ENCODE peak calls at places on chromosomes 16 and 17, in eight cellular contexts. P, M, H, Y, A, W, S and O are unnamed samples.

GRCh38 chr16:58000706-58001676 is at the start of gene USB1:
- DNase-seq in P (peak), M (peak), H (peak), Y (peak), A (peak), W (peak), S (peak), O (peak)

GRCh38 chr17:65092262-65092661 is 35.7 kb upstream of the GNA13 start:
- DNase-seq in P (no peak), M (no peak), H (no peak), Y (no peak), A (no peak), W (no peak), S (no peak), O (no peak)

GRCh38 chr16:30005341-30006094 is 5.3 kb downstream of the DOC2A start:
- DNase-seq in P (peak), M (no peak), H (no peak), Y (no peak), A (no peak), W (no peak), S (peak), O (peak)

GRCh38 chr17:54992797-54993639 is 24.5 kb downstream of the STXBP4 start:
- DNase-seq in P (no peak), M (no peak), H (no peak), Y (no peak), A (no peak), W (no peak), S (peak), O (no peak)

GRCh38 chr17:60888812-60889709 is 211.4 kb downstream of the BCAS3 start:
- DNase-seq in P (no peak), M (no peak), H (no peak), Y (no peak), A (no peak), W (no peak), S (no peak), O (no peak)

GRCh38 chr16:31696968-31697743 is 169.5 kb downstream of the AHSP start:
- DNase-seq in P (no peak), M (no peak), H (no peak), Y (no peak), A (no peak), W (peak), S (peak), O (no peak)

GRCh38 chr16:426115-426905 is 861 bp downstream of the RAB11FIP3 start:
- DNase-seq in P (peak), M (no peak), H (peak), Y (no peak), A (no peak), W (no peak), S (peak), O (no peak)

GRCh38 chr17:3004150-3004801 is 59.1 kb downstream of the OR1D5 start:
- DNase-seq in P (peak), M (peak), H (peak), Y (peak), A (peak), W (peak), S (peak), O (peak)

GRCh38 chr16:86931410-86931941 is 353.1 kb downstream of the FOXL1 start:
- DNase-seq in P (no peak), M (peak), H (peak), Y (no peak), A (no peak), W (peak), S (peak), O (no peak)

GRCh38 chr17:2830678-2831077 is 34.4 kb downstream of the RAP1GAP2 start:
- DNase-seq in P (no peak), M (no peak), H (no peak), Y (no peak), A (no peak), W (no peak), S (no peak), O (no peak)

DNA sequence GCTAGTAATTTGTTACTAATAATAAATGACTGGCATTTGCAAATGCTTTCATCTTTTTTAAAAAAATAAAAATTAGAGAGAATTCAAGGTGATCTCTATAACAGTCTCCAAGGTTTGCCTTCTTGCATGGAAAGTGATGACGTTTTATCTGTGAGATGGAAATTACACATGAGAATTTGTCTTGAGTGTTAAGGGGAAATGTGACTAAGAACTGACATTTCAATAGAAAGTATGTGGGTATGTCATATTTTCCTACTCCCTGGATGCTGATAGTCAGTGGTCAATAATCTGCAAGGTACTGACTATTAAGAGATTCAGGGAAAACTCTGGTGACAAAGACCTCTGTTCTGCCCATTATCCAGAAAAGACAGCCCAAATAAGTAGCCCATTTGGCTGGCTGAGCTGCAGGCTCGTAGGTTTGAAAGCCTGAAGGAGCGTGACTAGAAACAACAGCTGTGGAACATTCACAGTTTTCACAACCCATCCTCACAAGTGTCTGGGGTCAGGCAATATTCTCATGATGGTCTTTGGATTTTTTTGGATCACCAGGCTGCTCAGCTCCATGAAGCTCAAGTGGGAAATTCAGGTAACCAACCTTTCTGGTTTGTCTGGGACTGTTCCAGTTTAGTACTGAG is 49.7 kb upstream of the WSCD1 start:
- DNase-seq in P (no peak), M (no peak), H (no peak), Y (no peak), A (no peak), W (no peak), S (no peak), O (no peak)
- H3K27ac ChIP-seq in P (no peak), M (no peak), H (no peak), Y (no peak), A (no peak), W (no peak), S (no peak), O (no peak)

DNA sequence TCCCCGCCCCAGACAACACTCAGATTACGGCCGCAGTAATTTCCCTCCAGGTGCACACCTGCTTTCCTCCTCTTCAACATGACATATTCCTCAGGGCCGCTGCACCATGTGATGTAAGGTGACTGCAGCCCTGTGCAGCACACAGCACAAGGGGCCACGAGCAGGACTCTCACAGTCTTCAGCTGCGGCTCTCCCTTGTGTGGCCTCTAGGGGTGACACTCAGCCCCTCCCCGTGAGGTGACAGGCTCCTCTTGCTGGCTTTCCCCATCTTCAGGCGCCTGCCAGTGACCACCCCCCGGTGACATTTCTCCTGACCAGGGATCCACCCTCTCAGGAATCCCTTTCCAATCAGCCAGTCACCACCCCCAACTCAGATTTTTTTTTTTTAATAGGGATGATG is 31.3 kb upstream of the ABCC3 start:
- DNase-seq in P (no peak), M (no peak), H (no peak), Y (no peak), A (no peak), W (no peak), S (no peak), O (no peak)
- TF ChIP-seq CTCF in P (peak), M (peak), H (peak), Y (no peak), A (peak), W (peak), S (no peak), O (no peak)

DNA sequence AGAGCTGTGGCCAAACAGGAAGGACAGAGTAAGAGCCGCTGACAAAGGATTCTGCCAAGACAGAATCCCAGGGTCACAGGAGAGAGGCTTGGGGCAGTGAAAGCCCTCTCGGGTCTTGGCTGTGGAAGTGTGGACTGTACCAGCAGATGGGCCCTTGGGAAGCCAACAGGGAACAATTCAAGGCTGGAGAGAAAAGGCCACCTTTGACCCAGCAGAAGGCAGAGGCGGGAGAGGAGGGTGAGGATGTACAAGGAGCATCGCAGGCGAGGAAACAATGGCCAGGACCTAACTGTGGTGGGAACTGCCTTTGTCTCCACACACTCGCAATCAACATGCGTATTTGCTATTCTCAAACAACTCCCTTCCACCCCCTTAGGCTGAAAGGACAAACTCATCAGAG is 15.7 kb downstream of the CARHSP1 start:
- DNase-seq in P (no peak), M (no peak), H (no peak), Y (no peak), A (no peak), W (no peak), S (no peak), O (no peak)
- H3K27ac ChIP-seq in P (no peak), M (peak), H (peak), Y (no peak), A (no peak), W (no peak), S (peak), O (no peak)

GRCh38 chr17:42131971-42132370 is 9.4 kb downstream of the HSPB9 start:
- DNase-seq in P (no peak), M (no peak), H (no peak), Y (no peak), A (no peak), W (no peak), S (no peak), O (no peak)

GRCh38 chr17:42132941-42133340 is 10.3 kb downstream of the HSPB9 start:
- DNase-seq in P (no peak), M (peak), H (no peak), Y (no peak), A (no peak), W (peak), S (no peak), O (no peak)

GRCh38 chr17:42129109-42129837 is 6.7 kb downstream of the HSPB9 start:
- DNase-seq in P (no peak), M (peak), H (peak), Y (no peak), A (no peak), W (no peak), S (no peak), O (no peak)

GRCh38 chr17:42131232-42131631 is 8.6 kb downstream of the HSPB9 start:
- DNase-seq in P (no peak), M (no peak), H (no peak), Y (no peak), A (no peak), W (no peak), S (no peak), O (no peak)

GRCh38 chr17:42130310-42130936 is 7.8 kb downstream of the HSPB9 start:
- DNase-seq in P (no peak), M (no peak), H (no peak), Y (no peak), A (no peak), W (no peak), S (no peak), O (no peak)
- TF ChIP-seq CTCF in P (no peak), M (no peak), H (no peak), Y (no peak), A (no peak), W (no peak), S (no peak), O (no peak)

GRCh38 chr16:3249020-3249419 is 7.4 kb downstream of the MEFV start:
- DNase-seq in P (no peak), M (no peak), H (no peak), Y (no peak), A (no peak), W (no peak), S (no peak), O (no peak)
- H3K27ac ChIP-seq in P (no peak), M (no peak), H (no peak), Y (no peak), A (no peak), W (no peak), S (no peak), O (no peak)

GRCh38 chr17:82227629-82228277 is 1.1 kb upstream of the SLC16A3 start:
- DNase-seq in P (no peak), M (no peak), H (no peak), Y (no peak), A (no peak), W (no peak), S (no peak), O (no peak)

GRCh38 chr17:82226809-82227628 is 1.8 kb upstream of the SLC16A3 start:
- DNase-seq in P (no peak), M (peak), H (no peak), Y (no peak), A (no peak), W (no peak), S (no peak), O (no peak)

GRCh38 chr17:82228842-82229685 is at the start of gene SLC16A3:
- DNase-seq in P (peak), M (peak), H (peak), Y (no peak), A (no peak), W (no peak), S (peak), O (no peak)

GRCh38 chr17:82229686-82230626 is 1.1 kb downstream of the SLC16A3 start:
- DNase-seq in P (no peak), M (peak), H (no peak), Y (no peak), A (no peak), W (no peak), S (peak), O (no peak)

DNA sequence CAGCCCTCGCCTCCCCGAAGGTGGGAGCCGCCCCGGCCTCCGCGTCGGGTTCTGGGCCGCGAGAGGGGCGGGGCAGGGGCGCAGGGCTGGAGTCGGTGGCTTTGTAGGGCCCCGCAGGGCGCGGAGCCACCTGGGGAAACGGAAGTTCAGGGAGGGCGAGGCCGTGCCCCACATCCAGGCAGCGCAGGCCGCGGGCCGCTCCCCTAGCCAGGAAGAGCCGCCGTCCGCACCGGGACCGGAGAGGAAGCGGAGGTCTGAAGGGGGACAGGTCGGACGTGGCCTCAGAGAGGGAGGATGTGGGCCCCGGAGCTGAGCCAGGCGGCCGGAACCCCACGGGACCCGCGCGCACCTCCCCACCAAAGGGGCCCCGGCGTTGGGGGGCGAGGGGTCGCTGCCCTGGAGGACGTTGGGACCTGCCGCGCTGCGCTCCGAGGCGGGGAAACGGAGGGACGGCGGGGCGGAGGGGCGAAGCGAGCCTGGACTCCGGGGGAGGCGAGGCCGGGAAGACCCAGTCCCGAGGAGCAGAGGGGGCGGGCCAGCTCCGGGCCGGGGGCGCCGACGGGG is 482 bp upstream of the SLC16A3 start:
- DNase-seq in P (peak), M (peak), H (peak), Y (no peak), A (no peak), W (no peak), S (no peak), O (no peak)
- TF ChIP-seq CTCF in P (no peak), M (no peak), H (no peak), Y (no peak), A (no peak), W (no peak), S (no peak), O (no peak)

DNA sequence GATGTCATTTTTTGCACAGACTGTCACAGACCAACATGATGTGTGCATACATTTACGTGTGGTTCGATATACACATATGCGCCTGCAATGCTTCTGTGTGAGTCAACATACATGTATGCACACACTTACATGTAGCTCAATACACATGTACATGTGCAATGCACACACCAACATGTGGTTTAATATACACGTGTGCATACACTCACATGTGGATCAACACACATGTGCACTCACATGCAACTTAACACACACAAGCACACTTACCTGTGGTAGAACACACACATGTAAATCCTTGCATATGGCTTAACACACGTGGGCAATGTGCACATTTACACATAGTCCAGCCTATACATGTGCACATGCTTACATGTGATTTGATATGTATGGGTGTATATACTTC is 97.5 kb downstream of the CYLD start:
- DNase-seq in P (no peak), M (no peak), H (no peak), Y (no peak), A (no peak), W (no peak), S (no peak), O (no peak)
- H3K27ac ChIP-seq in P (no peak), M (no peak), H (no peak), Y (no peak), A (no peak), W (no peak), S (no peak), O (no peak)